ENCODE peak calls at places on chromosomes 6 and 20, in six cellular contexts. X is foreskin fibroblast, B is nephron progenitor cell, U is KG1, M is AG04449, Z is adrenal gland. H is an unnamed sample.
A peak's percentile ranks its signal among the peaks of the same experiment; 100 is the strongest.

GRCh38 chr20:37630161-37630560 is 63.7 kb upstream of the CTNNBL1 start:
- DNase-seq in U (no peak), Z (peak; percentile 32), X (no peak), M (no peak), B (no peak), H (no peak)

GRCh38 chr6:118897386-118897785 is 3.4 kb downstream of the ASF1A start:
- DNase-seq in B (no peak), U (no peak), Z (no peak), M (no peak), X (no peak), H (no peak)

GRCh38 chr6:47264775-47265184 is 44.9 kb downstream of the TNFRSF21 start:
- DNase-seq in B (no peak), U (no peak), M (no peak), X (no peak), Z (no peak), H (no peak)

GRCh38 chr6:116507324-116507723 is 4.1 kb upstream of the CALHM5 start:
- DNase-seq in X (peak; percentile 69), Z (no peak), B (no peak), M (no peak), U (no peak), H (no peak)

GRCh38 chr20:18039063-18039462 is 18.7 kb downstream of the OVOL2 start:
- DNase-seq in B (no peak), X (no peak), M (no peak), U (no peak), Z (no peak), H (no peak)

GRCh38 chr6:22281691-22282090 is 15.1 kb downstream of the PRL start:
- DNase-seq in M (no peak), B (no peak), X (no peak), Z (no peak), U (no peak), H (no peak)

GRCh38 chr6:1346556-1347186 is 34.8 kb downstream of the FOXQ1 start:
- DNase-seq in Z (no peak), X (no peak), U (no peak), B (no peak), M (no peak), H (no peak)

GRCh38 chr20:23445596-23446217 is 6.2 kb downstream of the CSTL1 start:
- DNase-seq in Z (no peak), M (peak; percentile 53), U (no peak), X (peak; percentile 73), B (no peak), H (no peak)

GRCh38 chr20:45051497-45052060 is 49.3 kb downstream of the KCNS1 start:
- DNase-seq in X (no peak), Z (no peak), M (no peak), U (no peak), B (no peak), H (no peak)

GRCh38 chr6:123802697-123803455 is 789 bp upstream of the NKAIN2 start:
- DNase-seq in B (peak; percentile 91), X (peak; percentile 50), M (peak; percentile 9), Z (peak; percentile 79), U (peak; percentile 82), H (peak; percentile 74)

GRCh38 chr6:105748737-105749161 is 337.4 kb upstream of the PRDM1 start:
- DNase-seq in U (no peak), B (no peak), M (no peak), X (peak; percentile 57), Z (no peak), H (no peak)

GRCh38 chr6:53795254-53795701 is 473 bp downstream of the LRRC1 start:
- DNase-seq in X (no peak), M (no peak), B (no peak), U (no peak), Z (no peak), H (no peak)

GRCh38 chr6:110646951-110647910 is 168.0 kb downstream of the CDK19 start:
- DNase-seq in U (no peak), X (no peak), M (no peak), Z (no peak), B (no peak), H (no peak)

GRCh38 chr6:151716446-151717047 is 90.9 kb upstream of the ESR1 start:
- DNase-seq in B (peak; percentile 42), X (no peak), U (no peak), Z (no peak), M (no peak), H (no peak)

GRCh38 chr6:16433338-16433737 is 195.0 kb downstream of the GMPR start:
- DNase-seq in X (no peak), Z (no peak), U (no peak), B (no peak), M (no peak), H (no peak)

GRCh38 chr6:99219788-99220187 is 129.7 kb downstream of the FAXC start:
- DNase-seq in U (no peak), M (no peak), B (peak; percentile 48), X (no peak), Z (no peak), H (peak; percentile 29)

GRCh38 chr20:24638546-24639166 is 169.2 kb downstream of the SYNDIG1 start:
- DNase-seq in B (no peak), Z (no peak), X (no peak), U (no peak), M (no peak), H (no peak)

GRCh38 chr6:17393335-17394191 is at the start of gene CAP2:
- DNase-seq in Z (peak; percentile 63), M (no peak), X (peak; percentile 50), U (no peak), B (peak; percentile 75), H (peak; percentile 73)

GRCh38 chr20:44537993-44538392 is 16.1 kb upstream of the SERINC3 start:
- DNase-seq in M (no peak), Z (no peak), U (no peak), X (no peak), B (no peak), H (no peak)

GRCh38 chr6:12572884-12573824 is 143.4 kb upstream of the PHACTR1 start:
- DNase-seq in B (no peak), U (no peak), X (peak; percentile 72), Z (no peak), M (no peak), H (no peak)

GRCh38 chr6:170420791-170421776 is 114.5 kb downstream of the FAM120B start:
- DNase-seq in B (no peak), Z (no peak), X (no peak), U (no peak), M (no peak), H (no peak)

GRCh38 chr6:34447381-34447780 is 18.5 kb upstream of the PACSIN1 start:
- DNase-seq in Z (no peak), B (no peak), M (no peak), X (no peak), U (no peak), H (no peak)

GRCh38 chr6:106334646-106335448 is 9.3 kb upstream of the ATG5 start:
- DNase-seq in B (peak; percentile 36), Z (peak; percentile 34), X (no peak), M (no peak), U (peak; percentile 13), H (peak; percentile 58)

GRCh38 chr6:148239777-148240462 is 102.7 kb upstream of the SASH1 start:
- DNase-seq in M (no peak), Z (no peak), B (no peak), U (no peak), X (peak; percentile 32), H (no peak)

GRCh38 chr20:43393072-43393471 is 64.6 kb upstream of the SRSF6 start:
- DNase-seq in X (no peak), B (no peak), U (no peak), Z (no peak), M (no peak), H (no peak)

GRCh38 chr6:157134402-157135074 is 188.8 kb downstream of the TMEM242 start:
- DNase-seq in B (no peak), U (no peak), Z (no peak), X (no peak), M (no peak), H (no peak)

GRCh38 chr20:36408219-36408618 is 102.1 kb downstream of the DLGAP4 start:
- DNase-seq in B (no peak), Z (no peak), U (no peak), M (no peak), X (peak; percentile 32), H (no peak)

GRCh38 chr6:158042245-158042798 is 60.7 kb downstream of the SYNJ2 start:
- DNase-seq in X (peak; percentile 48), U (no peak), M (no peak), B (no peak), Z (peak; percentile 63), H (peak; percentile 87)

GRCh38 chr6:134853111-134854055 is 96.5 kb downstream of the ALDH8A1 start:
- DNase-seq in Z (no peak), U (no peak), B (no peak), M (no peak), X (peak; percentile 76), H (peak; percentile 91)

GRCh38 chr20:62642666-62643520 is 590 bp downstream of the SLCO4A1 start:
- DNase-seq in M (no peak), U (peak; percentile 50), Z (no peak), B (peak; percentile 49), X (no peak), H (no peak)

GRCh38 chr6:135358251-135358821 is 139.2 kb downstream of the AHI1 start:
- DNase-seq in M (peak; percentile 88), U (no peak), B (no peak), X (peak; percentile 86), Z (no peak), H (no peak)

GRCh38 chr6:135286962-135287525 is 105.9 kb downstream of the MYB start:
- DNase-seq in X (no peak), B (no peak), U (peak; percentile 65), M (no peak), Z (no peak), H (no peak)

H was measured in SK-MEL-5.